ENCODE peak calls at places on chromosomes 16 and 17, in eight cellular contexts. Z is GM23338; L is A549; Y is lung; N is osteocyte; E is GM12865; P is activated CD8-positive, alpha-beta T cell treated with anti-CD3 and anti-CD28 coated beads for 36 hours; O is astrocyte of the cerebellum. M is an unnamed sample.
A peak's percentile ranks its signal among the peaks of the same experiment; 100 is the strongest.

GRCh38 chr16:23781176-23781575 is 26.4 kb downstream of the CHP2 start:
- DNase-seq in Z (no peak), L (no peak), Y (no peak), N (no peak), E (no peak), P (no peak), O (no peak), M (no peak)

GRCh38 chr16:14071576-14072271 is 605 bp downstream of the MRTFB start:
- DNase-seq in Z (peak; percentile 41), L (no peak), Y (no peak), N (no peak), E (peak; percentile 43), P (peak; percentile 37), O (no peak), M (no peak)

GRCh38 chr17:43438626-43439529 is 40.1 kb downstream of the ARL4D start:
- DNase-seq in Z (peak; percentile 34), L (no peak), Y (no peak), N (no peak), E (no peak), P (no peak), O (peak; percentile 28), M (no peak)

GRCh38 chr17:40552806-40553693 is 12.2 kb downstream of the CCR7 start:
- DNase-seq in Z (no peak), L (no peak), Y (peak; percentile 17), N (no peak), E (no peak), P (peak; percentile 66), O (no peak), M (no peak)

GRCh38 chr16:9695152-9695551 is 487.1 kb downstream of the GRIN2A start:
- DNase-seq in Z (peak; percentile 65), L (no peak), Y (no peak), N (no peak), E (no peak), P (no peak), O (no peak), M (no peak)

GRCh38 chr16:73725147-73725546 is 571.5 kb upstream of the PSMD7 start:
- DNase-seq in Z (no peak), L (no peak), Y (no peak), N (no peak), E (no peak), P (no peak), O (no peak), M (no peak)

GRCh38 chr17:27240802-27241155 is 53.1 kb upstream of the WSB1 start:
- DNase-seq in Z (no peak), L (no peak), Y (no peak), N (no peak), E (no peak), P (no peak), O (no peak), M (no peak)

GRCh38 chr17:79559111-79559887 is 51.6 kb downstream of the RBFOX3 start:
- DNase-seq in Z (no peak), L (no peak), Y (no peak), N (no peak), E (no peak), P (no peak), O (no peak), M (no peak)

GRCh38 chr17:81651692-81652091 is 4.7 kb downstream of the PDE6G start:
- DNase-seq in Z (no peak), L (peak; percentile 85), Y (no peak), N (no peak), E (no peak), P (no peak), O (peak; percentile 73), M (peak; percentile 88)

GRCh38 chr16:64088838-64089237 is 1033.0 kb downstream of the CDH11 start:
- DNase-seq in Z (no peak), L (no peak), Y (no peak), N (no peak), E (no peak), P (no peak), O (no peak), M (no peak)

GRCh38 chr16:64090327-64090726 is 1031.5 kb downstream of the CDH11 start:
- DNase-seq in Z (no peak), L (no peak), Y (no peak), N (no peak), E (no peak), P (no peak), O (no peak), M (no peak)

GRCh38 chr16:64092284-64092683 is 1029.6 kb downstream of the CDH11 start:
- DNase-seq in Z (peak; percentile 2), L (peak; percentile 0), Y (no peak), N (no peak), E (no peak), P (no peak), O (peak; percentile 5), M (peak; percentile 71)

GRCh38 chr16:64085291-64085690 is 1036.6 kb downstream of the CDH11 start:
- DNase-seq in Z (no peak), L (no peak), Y (no peak), N (no peak), E (no peak), P (no peak), O (no peak), M (no peak)

GRCh38 chr16:64089697-64090096 is 1032.2 kb downstream of the CDH11 start:
- DNase-seq in Z (peak; percentile 81), L (peak; percentile 11), Y (no peak), N (no peak), E (peak; percentile 0), P (no peak), O (no peak), M (peak; percentile 27)
- TF ChIP-seq CTCF in Z (peak; percentile 88), L (peak; percentile 16), Y (peak; percentile 10), N (peak; percentile 66), E (no peak), P (no peak), O (peak; percentile 57), M (peak; percentile 55)

DNA sequence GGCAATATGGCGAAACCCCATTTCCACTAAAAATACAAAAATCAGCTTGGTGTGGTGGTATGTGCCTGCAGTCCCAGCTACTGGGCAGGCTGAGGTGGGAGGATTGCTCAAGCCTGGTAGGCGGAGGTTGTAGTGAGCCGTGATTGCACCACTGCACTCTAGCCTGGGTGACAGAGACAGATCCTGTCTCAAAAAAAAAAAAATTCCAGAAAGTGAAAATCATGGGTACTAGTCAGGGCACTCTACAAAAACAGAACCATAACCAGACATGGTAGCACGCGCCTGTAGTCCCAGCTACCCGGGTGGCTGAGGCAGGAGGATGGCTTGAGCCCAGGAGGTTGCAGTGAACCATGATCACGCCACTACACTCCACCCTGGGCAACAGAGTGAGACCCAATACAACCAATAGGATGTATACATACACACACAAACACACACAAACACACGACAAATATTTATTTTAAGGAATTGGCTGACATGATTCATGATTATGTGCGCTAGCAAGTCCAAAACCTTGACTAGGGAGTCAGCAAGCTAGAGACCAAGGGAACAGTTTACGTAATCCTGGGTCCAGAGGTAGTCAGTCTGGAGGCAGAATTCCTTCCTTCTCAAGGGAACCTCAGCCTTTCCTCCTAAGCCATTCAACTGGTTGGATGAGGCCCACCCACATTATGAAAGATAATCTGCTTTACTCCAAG is 11.6 kb upstream of the GP1BA start:
- DNase-seq in Z (no peak), L (no peak), Y (no peak), N (no peak), E (no peak), P (no peak), O (no peak), M (no peak)
- TF ChIP-seq CTCF in Z (no peak), L (no peak), Y (no peak), N (no peak), E (no peak), P (no peak), O (no peak), M (no peak)

GRCh38 chr16:85865-86264 is 7.8 kb downstream of the MPG start:
- DNase-seq in Z (no peak), L (no peak), Y (no peak), N (no peak), E (no peak), P (no peak), O (no peak), M (no peak)

GRCh38 chr16:85453-85782 is 7.4 kb downstream of the MPG start:
- DNase-seq in Z (no peak), L (no peak), Y (no peak), N (no peak), E (no peak), P (no peak), O (no peak), M (no peak)

GRCh38 chr16:83781-84615 is 6.0 kb downstream of the MPG start:
- DNase-seq in Z (no peak), L (no peak), Y (no peak), N (no peak), E (no peak), P (peak; percentile 70), O (no peak), M (peak; percentile 61)

GRCh38 chr16:86483-86952 is 8.5 kb downstream of the MPG start:
- DNase-seq in Z (no peak), L (no peak), Y (no peak), N (no peak), E (no peak), P (no peak), O (no peak), M (no peak)

GRCh38 chr16:84718-85452 is 6.9 kb downstream of the MPG start:
- DNase-seq in Z (no peak), L (no peak), Y (peak; percentile 60), N (peak; percentile 91), E (peak; percentile 69), P (peak; percentile 92), O (no peak), M (peak; percentile 92)
- TF ChIP-seq CTCF in Z (no peak), L (no peak), Y (no peak), N (no peak), E (no peak), P (no peak), O (no peak), M (no peak)

GRCh38 chr17:32943206-32943605 is 15.3 kb downstream of the TMEM98 start:
- DNase-seq in Z (no peak), L (no peak), Y (peak; percentile 56), N (no peak), E (no peak), P (no peak), O (no peak), M (no peak)

GRCh38 chr17:32940706-32941390 is 12.9 kb downstream of the TMEM98 start:
- DNase-seq in Z (no peak), L (no peak), Y (no peak), N (no peak), E (peak; percentile 19), P (no peak), O (no peak), M (no peak)

GRCh38 chr17:32943647-32944191 is 15.8 kb downstream of the TMEM98 start:
- DNase-seq in Z (no peak), L (no peak), Y (peak; percentile 55), N (no peak), E (no peak), P (no peak), O (peak; percentile 11), M (no peak)

GRCh38 chr17:32944248-32945020 is 16.5 kb downstream of the TMEM98 start:
- DNase-seq in Z (no peak), L (no peak), Y (no peak), N (no peak), E (no peak), P (no peak), O (no peak), M (no peak)

DNA sequence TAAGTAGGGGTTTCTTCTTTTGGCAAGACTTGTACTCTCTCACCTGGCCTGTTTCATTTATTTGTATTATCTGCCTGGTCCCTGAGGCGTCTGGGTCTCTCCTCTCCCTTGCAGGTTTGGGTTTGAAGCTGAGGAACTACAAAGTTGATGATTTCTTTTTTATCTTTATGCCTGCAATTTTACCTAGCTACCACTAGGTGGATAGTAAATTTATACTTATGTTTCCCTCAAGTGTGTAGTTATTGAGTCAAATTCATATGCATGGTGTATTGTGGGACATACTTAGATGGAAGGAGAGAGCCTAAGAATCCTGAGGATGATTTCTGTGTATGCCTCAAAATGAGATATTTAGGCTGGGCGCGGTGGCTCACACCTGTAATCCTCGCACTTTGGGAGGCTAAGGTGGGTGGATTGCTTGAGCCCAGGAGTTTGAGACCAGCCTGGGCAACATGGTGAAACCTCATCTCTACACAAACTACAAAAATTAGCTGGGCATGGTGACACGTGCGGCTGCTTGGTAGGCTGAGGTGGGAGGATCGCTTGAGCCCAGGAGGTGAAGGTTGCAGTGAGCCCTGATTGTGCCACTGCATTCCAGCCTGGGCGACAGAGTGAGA is 13.6 kb downstream of the TMEM98 start:
- DNase-seq in Z (no peak), L (no peak), Y (no peak), N (no peak), E (no peak), P (no peak), O (no peak), M (no peak)
- TF ChIP-seq CTCF in Z (peak; percentile 82), L (peak; percentile 20), Y (no peak), N (peak; percentile 36), E (peak; percentile 26), P (peak; percentile 64), O (no peak), M (peak; percentile 40)